ENCODE peak calls at places on chromosomes 16 and 17, in ten cellular contexts. I is activated naive CD8-positive, alpha-beta T cell treated with anti-CD3 and anti-CD28 coated beads, Interleukin-2, amount 50 U/mL, for 24 hours; W is choroid plexus epithelial cell; O is GM03348; T is activated CD4-positive, alpha-beta T cell treated with anti-CD3 and anti-CD28 coated beads, Interleukin-2, amount 50 U/mL, for 4 hours; A is ELR; N is NCI-H82; C is uterus; E is HS-27A; R is non-pigmented ciliary epithelial cell. X is an unnamed sample.

GRCh38 chr17:29379084-29379811 is 10.9 kb upstream of the TAOK1 start:
- DNase-seq in I (no peak), W (peak; percentile 31), O (no peak), T (no peak), A (no peak), N (no peak), C (no peak), E (no peak), R (no peak), X (no peak)

GRCh38 chr17:61414936-61415251 is 15.3 kb downstream of the TBX2 start:
- DNase-seq in I (no peak), W (no peak), O (no peak), T (no peak), A (no peak), N (no peak), C (no peak), E (no peak), R (no peak), X (no peak)

GRCh38 chr17:18377437-18378204 is at the start of gene EVPLL:
- DNase-seq in I (no peak), W (no peak), O (peak; percentile 20), T (no peak), A (no peak), N (peak; percentile 94), C (no peak), E (no peak), R (no peak), X (no peak)

GRCh38 chr17:81429813-81430510 is 34.7 kb downstream of the BAHCC1 start:
- DNase-seq in I (no peak), W (peak; percentile 57), O (peak; percentile 56), T (no peak), A (peak; percentile 30), N (peak; percentile 45), C (peak; percentile 52), E (no peak), R (no peak), X (peak; percentile 64)

GRCh38 chr17:1557355-1558095 is 5.1 kb downstream of the PITPNA start:
- DNase-seq in I (no peak), W (peak; percentile 53), O (no peak), T (no peak), A (peak; percentile 28), N (no peak), C (no peak), E (no peak), R (no peak), X (no peak)

GRCh38 chr17:41975099-41976083 is 8.8 kb downstream of the CNP start:
- DNase-seq in I (no peak), W (no peak), O (peak; percentile 75), T (no peak), A (no peak), N (no peak), C (no peak), E (no peak), R (no peak), X (peak; percentile 82)

GRCh38 chr17:34645636-34646035 is 66.3 kb downstream of the TMEM132E start:
- DNase-seq in I (no peak), W (no peak), O (no peak), T (no peak), A (no peak), N (peak; percentile 97), C (no peak), E (no peak), R (no peak), X (no peak)

GRCh38 chr17:42608692-42609181 is 437 bp downstream of the RETREG3 start:
- DNase-seq in I (peak; percentile 25), W (peak; percentile 23), O (no peak), T (no peak), A (peak; percentile 36), N (peak; percentile 55), C (no peak), E (no peak), R (no peak), X (no peak)

GRCh38 chr16:52191533-52192134 is 355.3 kb downstream of the TOX3 start:
- DNase-seq in I (peak; percentile 49), W (peak; percentile 77), O (peak; percentile 74), T (peak; percentile 30), A (peak; percentile 52), N (peak; percentile 81), C (peak; percentile 40), E (peak; percentile 24), R (peak; percentile 27), X (peak; percentile 70)

GRCh38 chr17:39926135-39926587 is 1.2 kb downstream of the ORMDL3 start:
- DNase-seq in I (no peak), W (no peak), O (no peak), T (no peak), A (no peak), N (no peak), C (no peak), E (no peak), R (no peak), X (no peak)

X was measured in hippocampal formation.